ENCODE peak calls at places on chromosomes 2 and 18, in four cellular contexts. K is PC-3, Z is cardiac fibroblast, M is cardiac muscle cell. L is an unnamed sample.

GRCh38 chr2:18066894-18067293 is 188.4 kb downstream of the KCNS3 start:
- DNase-seq in K (no peak), Z (no peak), M (no peak), L (peak)

GRCh38 chr2:159285929-159286708 is at the start of gene WDSUB1:
- DNase-seq in K (peak), Z (peak), M (peak), L (peak)

GRCh38 chr2:118539290-118539689 is 308.2 kb downstream of the EN1 start:
- DNase-seq in K (peak), Z (peak), M (peak), L (peak)

GRCh38 chr2:119678021-119678656 is 862 bp upstream of the TMEM177 start:
- DNase-seq in K (peak), Z (no peak), M (no peak), L (no peak)

GRCh38 chr2:8685697-8686358 is 4.0 kb downstream of the ID2 start:
- DNase-seq in K (peak), Z (peak), M (peak), L (no peak)

GRCh38 chr2:31038385-31038784 is 99.9 kb downstream of the GALNT14 start:
- DNase-seq in K (no peak), Z (no peak), M (no peak), L (no peak)

GRCh38 chr18:12394428-12394827 is 13.3 kb upstream of the PRELID3A start:
- DNase-seq in K (no peak), Z (no peak), M (peak), L (no peak)

GRCh38 chr18:61738042-61738441 is 154.8 kb downstream of the RNF152 start:
- DNase-seq in K (no peak), Z (no peak), M (no peak), L (peak)

GRCh38 chr2:234203135-234203984 is 152.9 kb downstream of the SPP2 start:
- DNase-seq in K (peak), Z (peak), M (no peak), L (peak)

GRCh38 chr2:98086491-98087446 is at the start of gene VWA3B:
- DNase-seq in K (peak), Z (peak), M (peak), L (peak)

GRCh38 chr2:200618590-200619021 is 32.8 kb downstream of the AOX1 start:
- DNase-seq in K (peak), Z (peak), M (no peak), L (peak)

GRCh38 chr18:44893045-44893706 is 212.5 kb downstream of the SETBP1 start:
- DNase-seq in K (no peak), Z (no peak), M (no peak), L (no peak)

GRCh38 chr18:77765468-77765867 is 515.8 kb downstream of the GALR1 start:
- DNase-seq in K (peak), Z (no peak), M (peak), L (no peak)

GRCh38 chr2:195709901-195710300 is 52.9 kb downstream of the SLC39A10 start:
- DNase-seq in K (no peak), Z (no peak), M (no peak), L (no peak)

GRCh38 chr2:29700560-29700959 is 220.8 kb downstream of the ALK start:
- DNase-seq in K (peak), Z (no peak), M (no peak), L (peak)

GRCh38 chr18:49911414-49911813 is 98.1 kb upstream of the ACAA2 start:
- DNase-seq in K (no peak), Z (no peak), M (no peak), L (no peak)

GRCh38 chr2:112187046-112187715 is 49.0 kb downstream of the FBLN7 start:
- DNase-seq in K (no peak), Z (no peak), M (no peak), L (no peak)

GRCh38 chr2:101053117-101053516 is 51.0 kb downstream of the RPL31 start:
- DNase-seq in K (no peak), Z (no peak), M (no peak), L (no peak)

GRCh38 chr2:38620282-38620977 is 17.7 kb upstream of the HNRNPLL start:
- DNase-seq in K (no peak), Z (peak), M (no peak), L (peak)

GRCh38 chr18:35089382-35089781 is 48.2 kb downstream of the MAPRE2 start:
- DNase-seq in K (no peak), Z (no peak), M (no peak), L (peak)

GRCh38 chr2:23828986-23829385 is 97.9 kb downstream of the ATAD2B start:
- DNase-seq in K (peak), Z (no peak), M (no peak), L (no peak)

GRCh38 chr2:24228470-24228869 is 53.6 kb downstream of the FAM228A start:
- DNase-seq in K (peak), Z (peak), M (peak), L (peak)

GRCh38 chr2:121295911-121296650 is 11.1 kb upstream of the TFCP2L1 start:
- DNase-seq in K (no peak), Z (no peak), M (no peak), L (no peak)

GRCh38 chr18:58027341-58027740 is 16.7 kb upstream of the NEDD4L start:
- DNase-seq in K (no peak), Z (no peak), M (no peak), L (no peak)

GRCh38 chr18:37289423-37289822 is 276.2 kb downstream of the CELF4 start:
- DNase-seq in K (no peak), Z (no peak), M (no peak), L (no peak)

GRCh38 chr18:56161604-56162003 is 476.8 kb downstream of the TXNL1 start:
- DNase-seq in K (peak), Z (peak), M (no peak), L (no peak)

GRCh38 chr2:1854747-1855146 is 110.4 kb upstream of the PXDN start:
- DNase-seq in K (peak), Z (peak), M (peak), L (peak)

GRCh38 chr2:173288561-173288960 is 66.1 kb upstream of the CDCA7 start:
- DNase-seq in K (peak), Z (peak), M (no peak), L (peak)

GRCh38 chr2:42569116-42569711 is 782 bp downstream of the MTA3 start:
- DNase-seq in K (peak), Z (peak), M (peak), L (peak)

GRCh38 chr2:182890305-182890704 is 23.9 kb upstream of the FRZB start:
- DNase-seq in K (no peak), Z (no peak), M (no peak), L (no peak)

GRCh38 chr18:46623541-46623940 is 33.5 kb downstream of the LOXHD1 start:
- DNase-seq in K (no peak), Z (peak), M (no peak), L (no peak)

GRCh38 chr2:85437488-85438290 is 19.2 kb downstream of the SH2D6 start:
- DNase-seq in K (peak), Z (peak), M (peak), L (peak)

GRCh38 chr2:53765749-53766148 is 1.9 kb upstream of the CHAC2 start:
- DNase-seq in K (no peak), Z (no peak), M (no peak), L (no peak)

GRCh38 chr2:72993147-72993546 is 75.8 kb downstream of the EMX1 start:
- DNase-seq in K (peak), Z (peak), M (peak), L (peak)

GRCh38 chr2:186848873-186849578 is at the start of gene ZSWIM2:
- DNase-seq in K (no peak), Z (peak), M (peak), L (peak)

GRCh38 chr2:37020212-37020886 is 54.0 kb upstream of the STRN start:
- DNase-seq in K (no peak), Z (peak), M (peak), L (peak)

GRCh38 chr18:54607213-54607934 is 16.3 kb downstream of the DYNAP start:
- DNase-seq in K (peak), Z (peak), M (peak), L (no peak)

GRCh38 chr2:239093487-239093886 is 245.6 kb downstream of the TWIST2 start:
- DNase-seq in K (no peak), Z (no peak), M (no peak), L (no peak)

GRCh38 chr2:239096676-239097427 is 249.0 kb downstream of the TWIST2 start:
- DNase-seq in K (no peak), Z (no peak), M (no peak), L (no peak)

GRCh38 chr2:239093956-239094355 is 246.1 kb downstream of the TWIST2 start:
- DNase-seq in K (no peak), Z (no peak), M (no peak), L (peak)

GRCh38 chr2:239095475-239095874 is 247.6 kb downstream of the TWIST2 start:
- DNase-seq in K (no peak), Z (no peak), M (no peak), L (no peak)

DNA sequence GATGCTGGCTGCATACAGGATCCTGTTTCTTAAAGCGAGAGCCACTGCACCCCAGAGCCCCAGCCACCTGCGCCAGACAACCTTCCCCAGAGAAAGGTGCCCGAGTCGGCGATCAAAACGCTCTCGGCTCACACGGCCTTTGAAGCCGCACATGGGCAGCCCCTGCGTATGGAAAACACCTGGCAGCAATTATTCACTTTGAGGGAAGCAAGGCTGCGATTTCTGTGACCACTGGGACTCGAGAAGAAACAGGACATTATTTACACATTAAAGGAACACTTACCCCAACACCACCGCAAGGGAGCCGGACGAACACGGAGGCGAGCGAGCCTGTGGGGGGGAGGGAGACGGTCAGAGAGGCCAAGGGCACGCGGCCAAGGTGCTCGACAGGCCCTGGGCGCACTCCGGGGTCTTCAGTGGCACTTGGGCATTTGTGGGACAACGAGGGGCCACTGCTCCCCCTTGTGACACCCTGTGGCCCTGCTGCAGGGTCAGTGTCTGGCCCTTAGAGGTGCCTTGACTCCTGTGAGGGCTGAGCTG is 246.9 kb downstream of the TWIST2 start:
- DNase-seq in K (no peak), Z (no peak), M (no peak), L (no peak)
- TF ChIP-seq CTCF in K (no peak), Z (no peak), M (no peak), L (no peak)

DNA sequence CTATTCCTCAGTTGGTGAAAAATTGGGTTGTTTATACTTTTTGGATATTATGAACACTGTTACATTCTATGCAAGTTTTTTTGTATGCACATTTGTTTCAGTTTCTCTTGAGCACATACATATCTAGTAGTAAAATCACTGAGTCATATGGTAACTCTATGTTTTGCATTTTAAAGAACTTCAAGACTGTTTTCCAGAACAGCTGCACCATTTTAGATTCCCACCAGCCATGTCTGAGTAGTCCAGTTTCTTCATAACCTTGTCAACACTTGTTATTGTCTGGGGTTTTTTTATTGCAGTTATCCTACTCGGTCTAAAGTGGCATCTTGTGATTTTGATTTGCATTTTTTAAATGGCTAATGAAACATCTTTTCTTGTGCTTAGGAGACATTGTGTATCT is 100.3 kb upstream of the OTOS start:
- DNase-seq in K (no peak), Z (no peak), M (no peak), L (no peak)
- H3K4me3 ChIP-seq in K (no peak), Z (no peak), M (no peak), L (no peak)

GRCh38 chr2:232486558-232487384 is 863 bp downstream of the ECEL1 start:
- DNase-seq in K (no peak), Z (no peak), M (no peak), L (no peak)

GRCh38 chr2:232489516-232490220 is 2.0 kb upstream of the ECEL1 start:
- DNase-seq in K (no peak), Z (no peak), M (no peak), L (no peak)

GRCh38 chr2:232488721-232489300 is 1.2 kb upstream of the ECEL1 start:
- DNase-seq in K (no peak), Z (no peak), M (no peak), L (no peak)

GRCh38 chr2:232487385-232488096 is at the start of gene ECEL1:
- DNase-seq in K (no peak), Z (no peak), M (peak), L (no peak)

GRCh38 chr2:232488097-232488711 is 570 bp upstream of the ECEL1 start:
- DNase-seq in K (no peak), Z (no peak), M (no peak), L (no peak)
- TF ChIP-seq CTCF in K (no peak), Z (no peak), M (no peak), L (no peak)

DNA sequence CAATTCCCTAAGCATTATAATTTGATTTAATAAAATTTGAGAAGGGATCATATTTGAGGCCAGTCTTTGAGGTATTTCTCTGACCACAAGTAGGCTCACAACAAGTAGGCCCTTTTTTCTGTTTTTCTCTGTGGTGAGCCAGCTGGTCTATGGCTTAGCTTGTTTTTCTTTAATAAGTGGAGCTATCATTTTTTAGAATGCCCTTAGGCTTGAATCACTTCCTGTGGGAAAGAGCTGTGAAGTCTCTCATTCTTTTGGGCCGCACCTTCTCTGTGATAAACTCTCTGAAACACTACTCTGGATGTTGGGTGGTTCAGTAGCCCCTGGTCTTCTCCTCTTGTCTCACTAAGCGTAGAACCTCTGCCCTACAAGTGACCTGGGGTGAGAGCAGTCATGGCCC is 235.9 kb downstream of the SUCLG1 start:
- DNase-seq in K (peak), Z (peak), M (no peak), L (no peak)
- H3K4me3 ChIP-seq in K (no peak), Z (no peak), M (no peak), L (no peak)

GRCh38 chr2:61006486-61007105 is 10.9 kb upstream of the PEX13 start:
- DNase-seq in K (no peak), Z (no peak), M (no peak), L (no peak)
- TF ChIP-seq CTCF in K (no peak), Z (no peak), M (no peak), L (no peak)

DNA sequence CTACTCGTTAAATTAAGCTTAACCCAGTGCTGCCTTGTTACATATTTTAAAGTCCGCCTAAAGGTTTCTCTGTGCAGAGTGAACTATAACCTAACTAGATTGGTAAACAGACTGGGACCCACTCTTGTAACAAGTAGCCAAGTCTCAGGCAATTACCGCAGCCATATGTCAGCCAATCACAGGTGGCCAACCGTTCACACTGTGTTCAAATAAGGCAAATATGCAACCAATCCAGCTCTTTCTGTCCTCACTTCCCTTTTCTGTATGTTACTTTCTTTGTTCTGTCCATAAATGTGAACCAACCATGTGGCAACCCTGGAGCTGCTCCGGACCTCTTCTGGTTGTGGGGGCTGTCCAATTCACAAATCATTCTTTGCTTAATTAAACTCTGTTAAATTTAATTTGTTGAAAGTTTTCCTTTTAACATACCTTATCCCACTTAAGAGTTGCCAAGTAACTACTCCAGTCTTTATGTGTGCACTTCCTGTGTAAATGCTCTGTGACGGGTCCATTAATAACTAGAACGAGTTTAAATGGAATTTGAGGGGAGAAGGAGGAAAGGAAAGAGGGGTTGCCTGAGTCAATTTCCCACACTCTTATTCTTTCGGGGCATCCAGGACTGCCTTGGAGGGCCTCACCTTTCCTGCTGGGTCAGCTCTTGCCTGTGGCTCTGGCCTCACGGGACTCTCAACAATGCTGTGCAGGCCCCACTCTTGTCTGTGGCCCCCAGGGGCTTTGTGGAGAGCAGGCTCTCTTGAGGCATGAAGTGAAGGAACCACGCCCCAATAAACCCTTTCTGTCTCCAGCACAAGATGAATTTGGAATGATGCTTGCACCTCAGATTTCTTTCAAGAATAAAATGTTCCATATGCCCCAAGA is 6.6 kb upstream of the RPL37A start:
- DNase-seq in K (no peak), Z (no peak), M (no peak), L (no peak)
- H3K4me3 ChIP-seq in K (no peak), Z (no peak), M (no peak), L (no peak)

DNA sequence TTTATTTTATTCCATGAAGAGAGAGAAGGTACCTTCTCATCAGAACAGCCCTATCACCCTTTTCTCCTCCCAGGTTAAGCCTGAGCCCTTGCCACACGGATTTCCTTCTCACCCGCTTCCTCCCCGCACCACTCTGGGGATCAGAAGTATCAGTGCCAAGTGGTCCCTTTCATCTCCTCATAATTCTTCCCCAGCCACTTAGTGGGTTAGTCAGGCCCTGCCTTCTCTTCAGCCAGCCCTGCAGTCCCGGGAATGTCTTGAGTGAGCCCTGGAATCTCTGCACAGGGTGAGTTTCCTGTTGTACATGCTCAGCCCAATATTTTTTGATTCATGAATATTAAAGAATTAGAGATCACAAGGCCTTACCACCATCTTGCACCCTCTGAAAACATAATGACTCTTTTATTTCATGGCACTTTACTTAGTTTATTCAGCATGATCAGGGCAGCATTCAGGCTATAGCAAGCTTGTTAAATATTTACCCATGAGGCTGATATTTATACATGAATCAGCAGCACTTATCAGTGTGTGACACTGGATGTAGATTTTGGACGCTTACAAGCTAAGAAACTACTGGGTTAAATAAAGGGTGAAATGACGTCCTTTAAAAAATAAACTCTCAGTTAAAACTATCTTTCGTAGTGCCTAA is 159.5 kb upstream of the FOSL2 start:
- DNase-seq in K (peak), Z (peak), M (peak), L (peak)
- TF ChIP-seq CTCF in K (no peak), Z (no peak), M (no peak), L (no peak)

GRCh38 chr2:96727431-96727830 is 12.4 kb downstream of the LMAN2L start:
- DNase-seq in K (no peak), Z (peak), M (no peak), L (peak)

GRCh38 chr2:96733931-96734330 is 5.9 kb downstream of the LMAN2L start:
- DNase-seq in K (no peak), Z (no peak), M (no peak), L (no peak)

GRCh38 chr2:96729748-96730147 is 10.1 kb downstream of the LMAN2L start:
- DNase-seq in K (no peak), Z (no peak), M (no peak), L (no peak)

GRCh38 chr2:96734899-96735585 is 4.8 kb downstream of the LMAN2L start:
- DNase-seq in K (no peak), Z (peak), M (no peak), L (no peak)

GRCh38 chr2:96730212-96730611 is 9.7 kb downstream of the LMAN2L start:
- DNase-seq in K (no peak), Z (no peak), M (no peak), L (peak)
- H3K4me3 ChIP-seq in K (no peak), Z (no peak), M (no peak), L (no peak)